ENCODE peak calls at places on chromosomes 12 and 14, in four cellular contexts. F is testis, J is colonic mucosa, G is PC-9. D is an unnamed sample.
A peak's percentile ranks its signal among the peaks of the same experiment; 100 is the strongest.

GRCh38 chr14:94823556-94824341 is 53.8 kb upstream of the GSC start:
- DNase-seq in G (no peak), F (no peak), J (no peak), D (no peak)

GRCh38 chr14:65214741-65215140 is 112.4 kb upstream of the MAX start:
- DNase-seq in F (peak; percentile 45), J (peak; percentile 68), G (no peak), D (peak; percentile 61)

GRCh38 chr14:95463173-95463901 is 53.1 kb downstream of the SYNE3 start:
- DNase-seq in G (no peak), J (peak; percentile 76), F (no peak), D (no peak)

GRCh38 chr14:101075801-101076413 is 172.4 kb upstream of the RTL1 start:
- DNase-seq in J (peak; percentile 5), F (peak; percentile 9), G (no peak), D (no peak)

GRCh38 chr12:49133014-49133413 is 1.8 kb upstream of the TUBA1B start:
- DNase-seq in F (no peak), G (no peak), J (no peak), D (no peak)

GRCh38 chr14:68627868-68628604 is 164.8 kb downstream of the ZFP36L1 start:
- DNase-seq in J (peak; percentile 77), G (peak; percentile 81), F (peak; percentile 84), D (peak; percentile 76)

GRCh38 chr12:57666897-57667296 is 27.0 kb upstream of the OS9 start:
- DNase-seq in G (no peak), J (no peak), F (no peak), D (no peak)

GRCh38 chr12:127083028-127083949 is 1183.7 kb upstream of the TMEM132C start:
- DNase-seq in G (no peak), F (no peak), J (peak; percentile 25), D (peak; percentile 73)

GRCh38 chr14:70008457-70008856 is 129.2 kb downstream of the SMOC1 start:
- DNase-seq in F (no peak), J (no peak), G (no peak), D (no peak)

GRCh38 chr12:47190271-47190750 is 110.6 kb upstream of the AMIGO2 start:
- DNase-seq in F (no peak), J (no peak), G (no peak), D (no peak)

GRCh38 chr14:71304588-71305133 is 397.4 kb downstream of the PCNX1 start:
- DNase-seq in J (no peak), G (no peak), F (no peak), D (no peak)

GRCh38 chr12:124542021-124542941 is 25.1 kb downstream of the NCOR2 start:
- DNase-seq in G (peak; percentile 62), F (no peak), J (no peak), D (no peak)

GRCh38 chr14:69776875-69777453 is 10.0 kb downstream of the SRSF5 start:
- DNase-seq in J (no peak), F (no peak), G (no peak), D (no peak)

GRCh38 chr14:23319746-23320583 is 1.3 kb upstream of the PABPN1 start:
- DNase-seq in G (no peak), F (no peak), J (peak; percentile 33), D (no peak)

GRCh38 chr12:48004039-48004940 is at the start of gene COL2A1:
- DNase-seq in J (no peak), F (peak; percentile 36), G (no peak), D (peak; percentile 78)

GRCh38 chr12:5258498-5258897 is 173.4 kb upstream of the NTF3 start:
- DNase-seq in J (peak; percentile 22), F (no peak), G (no peak), D (peak; percentile 34)

GRCh38 chr14:96189288-96189711 is 15.3 kb upstream of the BDKRB2 start:
- DNase-seq in F (no peak), J (no peak), G (no peak), D (peak; percentile 34)

GRCh38 chr14:45253754-45254300 is 825 bp upstream of the MIS18BP1 start:
- DNase-seq in F (peak; percentile 50), G (no peak), J (peak; percentile 25), D (no peak)

GRCh38 chr12:116633515-116633914 is 74.3 kb downstream of the MAP1LC3B2 start:
- DNase-seq in J (no peak), F (no peak), G (no peak), D (no peak)

GRCh38 chr12:74917743-74918142 is 291.9 kb downstream of the KCNC2 start:
- DNase-seq in F (no peak), J (no peak), G (no peak), D (no peak)

GRCh38 chr12:1593232-1594044 is 943 bp downstream of the FBXL14 start:
- DNase-seq in J (peak; percentile 68), F (peak; percentile 59), G (peak; percentile 65), D (no peak)

GRCh38 chr14:90828642-90829487 is 12.6 kb upstream of the TTC7B start:
- DNase-seq in F (no peak), G (no peak), J (no peak), D (no peak)

GRCh38 chr12:58513866-58514265 is 406.4 kb downstream of the LRIG3 start:
- DNase-seq in F (no peak), J (no peak), G (no peak), D (no peak)

GRCh38 chr12:54991161-54991991 is 6.8 kb upstream of the TESPA1 start:
- DNase-seq in G (no peak), J (no peak), F (no peak), D (no peak)

GRCh38 chr12:6182279-6182898 is 17.8 kb upstream of the CD9 start:
- DNase-seq in F (peak; percentile 62), G (peak; percentile 39), J (peak; percentile 70), D (no peak)

GRCh38 chr12:54217774-54218221 is 29.0 kb upstream of the SMUG1 start:
- DNase-seq in J (peak; percentile 31), G (no peak), F (peak; percentile 34), D (peak; percentile 47)

GRCh38 chr12:88553941-88554658 is 26.2 kb downstream of the KITLG start:
- DNase-seq in J (no peak), F (peak; percentile 25), G (peak; percentile 26), D (peak; percentile 23)

GRCh38 chr12:105960319-105961076 is 178.3 kb downstream of the NUAK1 start:
- DNase-seq in F (peak; percentile 34), G (peak; percentile 5), J (no peak), D (no peak)

DNA sequence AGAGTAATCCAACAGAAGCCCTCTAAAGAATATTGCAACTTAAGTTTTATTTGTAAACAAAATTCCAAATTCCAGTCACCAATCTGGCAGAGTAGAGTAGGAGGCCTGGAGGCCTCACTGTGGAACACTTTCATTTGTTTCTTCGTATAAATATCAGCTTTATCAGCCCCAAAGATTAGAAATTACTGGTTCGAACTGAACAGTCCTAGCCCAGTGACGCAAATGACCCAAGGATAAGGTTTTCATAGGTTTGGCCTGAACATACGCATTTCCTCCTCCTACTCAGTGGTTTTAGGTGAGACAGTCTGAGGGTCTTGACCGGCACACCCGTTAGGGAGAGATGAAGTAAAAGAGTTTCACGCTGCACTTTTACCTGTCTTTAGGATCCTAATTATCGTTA is 1.7 kb downstream of the CDC42BPB start:
- DNase-seq in J (no peak), G (no peak), F (peak; percentile 51), D (no peak)
- H3K4me3 ChIP-seq in J (peak overlapping the region; percentile 93), G (peak overlapping the region; percentile 86), F (peak overlapping the region; percentile 99), D (peak overlapping the region; percentile 92)

DNA sequence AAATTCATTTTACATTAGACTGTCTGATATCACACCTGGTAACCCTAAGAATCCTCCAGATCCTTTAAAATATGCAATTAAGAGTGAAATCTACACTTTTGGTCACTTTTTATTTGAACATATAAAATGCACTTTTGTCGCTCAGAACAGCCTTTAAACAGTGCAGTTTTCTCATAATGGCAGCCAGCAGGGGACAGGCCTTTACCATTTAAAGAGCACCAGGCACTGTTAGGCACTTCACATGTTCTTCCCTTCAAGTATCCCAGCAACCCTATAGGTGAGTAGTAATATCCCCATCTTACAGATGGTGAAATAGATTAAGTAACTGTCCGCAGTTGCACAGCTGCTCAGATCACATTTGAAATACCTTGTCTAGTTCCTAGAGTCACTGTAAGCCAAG is 11.3 kb upstream of the SAMD4A start:
- DNase-seq in G (no peak), F (no peak), J (no peak), D (no peak)
- TF ChIP-seq CTCF in G (no peak), F (no peak), J (no peak), D (peak; percentile 9)

GRCh38 chr12:2957816-2958431 is 1.3 kb upstream of the TEAD4 start:
- DNase-seq in J (no peak), F (no peak), G (no peak), D (no peak)
- H3K27ac ChIP-seq in J (peak overlapping the region; percentile 75), F (no peak overlapping the region), G (peak overlapping the region; percentile 77), D (peak overlapping the region; percentile 89)

DNA sequence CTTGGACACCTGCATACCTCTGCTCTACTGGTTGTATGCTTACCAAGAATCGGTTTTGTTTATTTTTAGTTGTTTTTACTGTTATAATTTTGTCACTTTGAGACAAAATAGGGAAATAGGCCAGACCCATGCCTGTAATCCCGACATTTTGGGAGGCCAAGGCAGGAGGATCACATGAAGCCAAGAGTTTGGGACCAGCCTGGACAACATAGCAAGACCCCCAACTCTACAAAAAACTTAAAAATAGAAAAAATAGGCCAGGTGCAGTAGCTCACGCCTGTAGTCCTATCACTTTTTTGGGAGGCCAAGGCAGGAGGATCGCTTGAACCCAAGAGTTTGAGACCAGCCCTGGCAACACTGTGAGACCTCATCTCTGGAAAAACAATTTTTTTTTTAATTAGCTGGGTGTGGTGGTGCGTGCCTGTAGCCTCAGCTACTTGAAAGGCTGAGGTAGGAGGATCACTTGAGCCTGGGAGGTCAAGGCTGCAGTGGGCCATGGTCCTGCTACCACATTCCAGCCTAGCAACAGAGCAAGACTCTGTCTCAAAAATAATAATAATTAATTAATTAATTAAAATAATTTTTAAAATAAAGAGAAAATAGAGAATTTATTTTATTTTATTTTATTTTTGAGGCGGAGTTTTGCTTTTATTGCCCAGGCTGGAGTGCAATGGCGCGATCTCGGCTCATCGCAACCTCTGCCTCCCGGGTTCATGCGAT is 1.3 kb upstream of the MRPS35 start:
- DNase-seq in F (no peak), J (no peak), G (no peak), D (no peak)
- H3K4me3 ChIP-seq in F (peak overlapping the region; percentile 94), J (peak overlapping the region; percentile 98), G (no peak overlapping the region), D (no peak overlapping the region)

GRCh38 chr12:10722502-10722904 is 620 bp downstream of the YBX3 start:
- DNase-seq in F (peak; percentile 41), J (peak; percentile 47), G (peak; percentile 65), D (peak; percentile 57)
- TF ChIP-seq CTCF in F (peak; percentile 30), J (no peak), G (no peak), D (peak; percentile 20)

GRCh38 chr12:99983721-99984258 is 946 bp downstream of the ANKS1B start:
- DNase-seq in G (no peak), J (no peak), F (no peak), D (peak; percentile 7)
- H3K27ac ChIP-seq in G (no peak overlapping the region), J (no peak overlapping the region), F (no peak overlapping the region), D (no peak overlapping the region)

DNA sequence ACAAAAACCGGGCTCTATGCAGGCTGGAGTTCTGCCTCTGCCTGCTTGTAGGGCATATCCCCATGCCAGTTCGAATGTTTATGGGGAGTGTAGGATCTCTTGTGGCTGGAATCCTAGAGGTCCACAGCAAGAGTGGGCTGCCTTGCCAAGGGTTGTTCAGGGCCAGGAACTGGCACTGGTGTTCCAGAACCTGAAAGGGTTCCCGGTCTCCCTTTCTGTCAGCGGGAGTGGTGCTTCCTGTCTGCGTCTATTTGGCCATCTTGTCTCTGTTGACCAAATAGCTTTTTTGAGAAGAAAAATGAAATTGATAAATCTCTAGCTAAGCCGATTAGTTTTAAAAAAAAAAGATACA is 17.8 kb downstream of the OLR1 start:
- DNase-seq in J (no peak), G (no peak), F (no peak), D (no peak)
- H3K4me3 ChIP-seq in J (peak overlapping the region; percentile 44), G (no peak overlapping the region), F (peak overlapping the region; percentile 60), D (no peak overlapping the region)